ENCODE peak calls at places on chromosomes 4 and X, in five cellular contexts. H, X, T, R and G are unnamed samples.
A peak's percentile ranks its signal among the peaks of the same experiment; 100 is the strongest.

GRCh38 chr4:140706276-140706625 is 49.9 kb downstream of the TBC1D9 start:
- DNase-seq in H (no peak), X (no peak), T (no peak), R (no peak), G (no peak)

GRCh38 chrX:120358687-120359086 is 3.2 kb upstream of the ATP1B4 start:
- DNase-seq in H (no peak), X (no peak), T (no peak), R (no peak), G (no peak)

GRCh38 chr4:132642196-132642817 is 506.8 kb upstream of the PCDH10 start:
- DNase-seq in H (no peak), X (no peak), T (peak; percentile 21), R (no peak), G (no peak)

GRCh38 chr4:168731706-168732414 is 235.0 kb downstream of the PALLD start:
- DNase-seq in H (no peak), X (no peak), T (no peak), R (no peak), G (no peak)

GRCh38 chrX:152913915-152914314 is 16.0 kb downstream of the ZNF185 start:
- DNase-seq in H (no peak), X (no peak), T (no peak), R (no peak), G (no peak)

GRCh38 chrX:118420462-118420861 is 74.6 kb downstream of the WDR44 start:
- DNase-seq in H (no peak), X (no peak), T (no peak), R (no peak), G (no peak)

GRCh38 chr4:39655866-39656265 is 17.2 kb upstream of the SMIM14 start:
- DNase-seq in H (no peak), X (no peak), T (no peak), R (peak; percentile 78), G (no peak)

GRCh38 chr4:86498560-86499166 is 95.5 kb upstream of the PTPN13 start:
- DNase-seq in H (no peak), X (no peak), T (peak; percentile 52), R (no peak), G (no peak)

GRCh38 chrX:129833153-129834004 is 10.3 kb downstream of the ZDHHC9 start:
- DNase-seq in H (no peak), X (no peak), T (no peak), R (no peak), G (no peak)

GRCh38 chr4:140724780-140725179 is 31.4 kb downstream of the TBC1D9 start:
- DNase-seq in H (no peak), X (no peak), T (no peak), R (no peak), G (no peak)

GRCh38 chr4:89773793-89774192 is 63.2 kb downstream of the SNCA start:
- DNase-seq in H (no peak), X (no peak), T (no peak), R (no peak), G (no peak)

GRCh38 chrX:17547658-17548057 is 172.7 kb downstream of the NHS start:
- DNase-seq in H (no peak), X (no peak), T (peak; percentile 8), R (peak; percentile 78), G (no peak)

GRCh38 chr4:155618183-155618838 is 48.3 kb upstream of the GUCY1A1 start:
- DNase-seq in H (no peak), X (no peak), T (no peak), R (no peak), G (no peak)

GRCh38 chr4:1329408-1330371 is 17.3 kb upstream of the UVSSA start:
- DNase-seq in H (peak; percentile 72), X (peak; percentile 79), T (no peak), R (no peak), G (no peak)

GRCh38 chr4:76955187-76955586 is 5.6 kb downstream of the SEPTIN11 start:
- DNase-seq in H (no peak), X (no peak), T (no peak), R (no peak), G (no peak)

GRCh38 chrX:74423289-74423985 is 2.1 kb downstream of the SLC16A2 start:
- DNase-seq in H (no peak), X (no peak), T (no peak), R (no peak), G (no peak)

GRCh38 chrX:150897371-150898319 is 823 bp downstream of the CD99L2 start:
- DNase-seq in H (peak; percentile 85), X (no peak), T (no peak), R (no peak), G (no peak)

GRCh38 chrX:133335027-133335426 is 80.3 kb downstream of the GPC4 start:
- DNase-seq in H (no peak), X (no peak), T (peak; percentile 22), R (no peak), G (no peak)

GRCh38 chrX:64205441-64205734 is at the start of gene AMER1:
- DNase-seq in H (no peak), X (no peak), T (no peak), R (no peak), G (no peak)

GRCh38 chrX:31139966-31140365 is 68.1 kb upstream of the FTHL17 start:
- DNase-seq in H (no peak), X (no peak), T (no peak), R (no peak), G (no peak)

GRCh38 chrX:32084757-32085156 is 1012.9 kb upstream of the FTHL17 start:
- DNase-seq in H (no peak), X (no peak), T (no peak), R (no peak), G (no peak)

GRCh38 chr4:123739806-123740205 is 343.2 kb downstream of the SPRY1 start:
- DNase-seq in H (no peak), X (no peak), T (no peak), R (no peak), G (no peak)

GRCh38 chr4:80049402-80049801 is 23.6 kb downstream of the ANTXR2 start:
- DNase-seq in H (no peak), X (no peak), T (no peak), R (no peak), G (no peak)

GRCh38 chr4:8092282-8092681 is 66.3 kb downstream of the ABLIM2 start:
- DNase-seq in H (no peak), X (no peak), T (no peak), R (no peak), G (no peak)

GRCh38 chr4:8087921-8088495 is 70.6 kb downstream of the ABLIM2 start:
- DNase-seq in H (no peak), X (no peak), T (no peak), R (no peak), G (no peak)

GRCh38 chr4:8089862-8090261 is 68.8 kb downstream of the ABLIM2 start:
- DNase-seq in H (no peak), X (no peak), T (no peak), R (no peak), G (no peak)

GRCh38 chr4:8088966-8089491 is 69.6 kb downstream of the ABLIM2 start:
- DNase-seq in H (no peak), X (no peak), T (no peak), R (no peak), G (no peak)

DNA sequence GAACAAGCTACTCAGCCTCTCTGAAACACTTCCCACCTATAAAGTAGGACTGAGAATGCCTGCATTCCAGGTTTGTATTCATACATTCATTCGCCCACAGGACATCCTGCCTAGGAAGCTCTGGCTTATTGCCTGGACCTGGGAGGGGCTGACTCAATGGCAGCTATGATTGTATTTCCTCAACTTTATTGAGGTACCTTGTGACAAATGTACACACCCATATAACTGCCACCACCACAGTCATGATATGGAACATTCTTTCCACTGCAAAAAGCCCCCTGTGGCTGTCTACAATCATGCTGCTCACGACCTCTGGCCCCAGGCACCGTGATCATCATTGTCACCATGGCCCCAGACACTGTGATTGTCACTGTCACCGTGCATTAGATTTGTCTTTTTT is 68.3 kb downstream of the ABLIM2 start:
- DNase-seq in H (no peak), X (no peak), T (no peak), R (no peak), G (no peak)
- TF ChIP-seq POLR2AphosphoS5 in H (peak; percentile 43), X (no peak), T (no peak), R (no peak), G (no peak)

GRCh38 chrX:149871433-149871832 is 9.6 kb upstream of the MAGEA8 start:
- DNase-seq in H (no peak), X (no peak), T (no peak), R (no peak), G (no peak)

GRCh38 chrX:149877157-149877556 is 3.8 kb upstream of the MAGEA8 start:
- DNase-seq in H (no peak), X (no peak), T (no peak), R (no peak), G (no peak)

GRCh38 chrX:149870840-149871239 is 10.1 kb upstream of the MAGEA8 start:
- DNase-seq in H (no peak), X (no peak), T (no peak), R (no peak), G (no peak)

GRCh38 chrX:149867488-149867887 is 13.5 kb upstream of the MAGEA8 start:
- DNase-seq in H (no peak), X (no peak), T (no peak), R (no peak), G (no peak)

DNA sequence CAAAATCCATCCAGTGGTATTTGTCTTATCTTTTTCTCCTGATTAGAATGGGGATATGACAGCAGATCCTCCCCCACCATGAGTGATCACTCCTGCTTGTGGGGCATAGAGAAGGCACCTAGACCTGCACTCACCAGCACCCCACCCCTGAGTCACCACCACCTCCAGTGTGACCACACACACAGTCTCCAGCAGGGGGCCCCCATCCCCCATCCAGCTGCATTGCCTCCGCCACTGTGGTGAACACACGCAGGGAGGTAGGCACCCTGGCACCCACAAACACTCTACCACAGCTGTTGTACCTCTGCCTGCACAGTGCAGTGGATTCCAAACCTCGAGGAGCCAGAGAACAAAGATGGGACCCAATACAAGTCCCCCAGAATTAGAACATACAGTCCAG is 9.0 kb upstream of the MAGEA8 start:
- DNase-seq in H (peak; percentile 76), X (no peak), T (peak; percentile 65), R (no peak), G (no peak)
- TF ChIP-seq CTCF in H (peak; percentile 31), X (peak; percentile 27), T (peak; percentile 78), R (no peak), G (no peak)

GRCh38 chr4:36043901-36044300 is 200.4 kb downstream of the ARAP2 start:
- DNase-seq in H (no peak), X (no peak), T (no peak), R (no peak), G (no peak)
- TF ChIP-seq POLR2AphosphoS5 in H (no peak), X (no peak), T (no peak), R (no peak), G (no peak)

GRCh38 chr4:100312615-100313355 is 122.5 kb upstream of the DDIT4L start:
- DNase-seq in H (no peak), X (no peak), T (no peak), R (no peak), G (no peak)

GRCh38 chr4:100314057-100314456 is 123.8 kb upstream of the DDIT4L start:
- DNase-seq in H (no peak), X (no peak), T (no peak), R (no peak), G (no peak)

GRCh38 chr4:100306018-100306417 is 115.8 kb upstream of the DDIT4L start:
- DNase-seq in H (no peak), X (no peak), T (no peak), R (no peak), G (no peak)

DNA sequence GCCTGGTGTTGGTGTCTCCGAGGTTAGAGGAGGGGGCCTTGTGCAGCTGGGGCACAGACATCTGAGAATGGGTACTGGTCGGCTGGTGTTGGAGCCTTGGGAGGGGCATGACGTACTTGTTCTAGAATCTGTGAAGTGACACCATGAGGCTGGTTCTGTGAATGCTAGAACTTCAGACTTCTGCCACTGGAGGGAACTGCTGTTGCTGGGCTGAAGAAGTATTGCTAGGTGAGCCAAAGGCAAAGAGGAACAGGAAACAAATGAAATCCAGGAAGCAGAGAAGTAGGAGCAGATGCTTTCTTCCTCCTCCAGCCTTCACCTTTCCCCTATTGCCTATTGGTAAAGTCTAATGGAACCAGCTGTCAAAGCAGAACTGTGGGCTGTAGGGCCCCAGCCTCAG is 120.9 kb upstream of the DDIT4L start:
- DNase-seq in H (no peak), X (no peak), T (no peak), R (no peak), G (no peak)
- TF ChIP-seq CTCF in H (no peak), X (no peak), T (no peak), R (no peak), G (no peak)